ENCODE peak calls at places on chromosomes 3 and 15, in four cellular contexts. D, Z, S and G are unnamed samples.
A peak's percentile ranks its signal among the peaks of the same experiment; 100 is the strongest.

GRCh38 chr3:17678116-17678741 is 64.2 kb downstream of the TBC1D5 start:
- DNase-seq in D (no peak), Z (no peak), S (no peak), G (peak; percentile 45)

GRCh38 chr3:140753865-140754754 is 76.2 kb downstream of the TRIM42 start:
- DNase-seq in Z (no peak), S (no peak), D (no peak), G (peak; percentile 57)

GRCh38 chr15:66153549-66154415 is 99.8 kb downstream of the MEGF11 start:
- DNase-seq in S (no peak), Z (no peak), D (no peak), G (peak; percentile 62)

GRCh38 chr3:187062526-187063177 is 76.6 kb downstream of the RPL39L start:
- DNase-seq in Z (no peak), S (no peak), D (no peak), G (no peak)

GRCh38 chr15:68584704-68585573 is 6.1 kb downstream of the CORO2B start:
- DNase-seq in S (no peak), Z (peak; percentile 52), D (no peak), G (peak; percentile 38)

GRCh38 chr3:73503781-73504180 is 121.0 kb downstream of the PDZRN3 start:
- DNase-seq in S (no peak), Z (no peak), D (no peak), G (no peak)

GRCh38 chr3:169945313-169945712 is 21.3 kb upstream of the SEC62 start:
- DNase-seq in Z (no peak), S (peak; percentile 36), D (peak; percentile 39), G (peak; percentile 56)

GRCh38 chr3:50260027-50260941 is 8.7 kb upstream of the SEMA3B start:
- DNase-seq in S (peak; percentile 71), D (peak; percentile 96), Z (peak; percentile 97), G (peak; percentile 100)

GRCh38 chr3:129429080-129429451 is 630 bp upstream of the EFCAB12 start:
- DNase-seq in S (no peak), Z (no peak), D (no peak), G (no peak)

GRCh38 chr15:33292718-33293307 is 18.0 kb upstream of the RYR3 start:
- DNase-seq in Z (no peak), S (peak; percentile 77), D (peak; percentile 55), G (no peak)

GRCh38 chr3:48398701-48399386 is 26.8 kb downstream of the FBXW12 start:
- DNase-seq in S (no peak), D (no peak), Z (no peak), G (peak; percentile 54)

GRCh38 chr15:72050700-72051099 is 67.2 kb downstream of the MYO9A start:
- DNase-seq in S (no peak), Z (no peak), D (no peak), G (peak; percentile 82)

GRCh38 chr15:99432271-99433025 is 133.3 kb upstream of the MEF2A start:
- DNase-seq in Z (peak; percentile 56), S (no peak), D (no peak), G (no peak)

GRCh38 chr3:49012441-49013017 is 5.3 kb downstream of the WDR6 start:
- DNase-seq in S (no peak), D (no peak), Z (no peak), G (peak; percentile 23)

GRCh38 chr15:52183562-52184173 is 7.5 kb downstream of the GNB5 start:
- DNase-seq in S (no peak), Z (no peak), D (peak; percentile 34), G (peak; percentile 91)

GRCh38 chr3:39000008-39000450 is 51.7 kb downstream of the SCN11A start:
- DNase-seq in D (no peak), Z (no peak), S (peak; percentile 59), G (no peak)

GRCh38 chr3:128553560-128553959 is 60.6 kb upstream of the GATA2 start:
- DNase-seq in D (no peak), Z (peak; percentile 35), S (no peak), G (peak; percentile 81)

GRCh38 chr3:45145681-45146614 is at the start of gene CDCP1:
- DNase-seq in Z (no peak), D (peak; percentile 69), S (no peak), G (peak; percentile 91)

GRCh38 chr3:28949580-28949979 is 331.3 kb upstream of the RBMS3 start:
- DNase-seq in D (no peak), S (no peak), Z (no peak), G (no peak)

GRCh38 chr15:93203036-93203435 is 114.0 kb upstream of the RGMA start:
- DNase-seq in Z (no peak), S (no peak), D (no peak), G (peak; percentile 1)

GRCh38 chr3:47161983-47162694 is 1.8 kb downstream of the SETD2 start:
- DNase-seq in D (no peak), S (no peak), Z (no peak), G (peak; percentile 65)
- H3K27ac ChIP-seq in D (peak overlapping the region; percentile 92), S (peak overlapping the region; percentile 91), Z (peak overlapping the region; percentile 96), G (peak overlapping the region; percentile 70)

DNA sequence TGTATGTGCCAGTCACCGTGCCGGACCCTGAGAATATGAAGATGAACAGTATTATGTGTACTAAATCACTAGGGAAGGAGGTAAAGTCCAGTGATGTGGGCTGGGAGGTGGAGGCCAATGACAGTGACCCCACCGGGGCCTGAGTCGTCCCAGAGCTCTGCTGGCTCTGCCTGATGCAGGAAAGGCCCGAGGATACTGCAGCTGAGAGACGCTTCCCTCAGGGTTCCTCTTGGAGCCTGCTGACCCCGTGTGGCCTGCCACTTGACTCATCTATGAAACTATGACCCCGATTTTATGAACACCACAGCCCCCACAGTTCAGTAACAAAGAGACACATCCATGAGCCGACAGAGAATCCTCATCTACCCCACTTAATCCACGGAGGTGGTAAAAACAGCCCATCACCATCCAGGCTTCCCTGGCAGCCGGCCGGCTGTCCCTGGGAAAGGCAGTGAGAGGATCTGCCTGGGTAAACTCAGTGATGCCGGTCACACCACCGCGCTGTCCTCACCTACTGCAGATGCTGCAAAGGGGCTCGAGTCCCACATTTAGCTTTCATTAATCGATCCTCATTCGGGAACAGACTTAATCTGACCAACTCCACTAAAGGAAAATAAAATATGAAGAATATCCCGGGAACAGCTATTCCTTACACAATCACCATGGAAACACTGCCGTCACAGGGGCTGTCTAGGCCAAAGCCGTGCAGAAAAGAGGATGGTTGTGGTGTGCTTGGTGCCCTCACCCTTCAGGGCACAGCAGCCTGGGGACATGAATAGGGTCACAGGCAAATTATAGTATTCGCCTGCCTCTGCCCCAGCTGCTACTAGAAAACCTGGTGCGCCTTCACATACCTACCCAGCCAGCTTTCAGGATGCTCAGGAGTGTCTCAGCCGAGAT is 82.9 kb downstream of the ARRDC4 start:
- DNase-seq in D (no peak), Z (no peak), S (no peak), G (no peak)
- TF ChIP-seq CTCF in D (no peak), Z (no peak), S (no peak), G (no peak)

GRCh38 chr3:51967384-51968174 is at the start of gene PCBP4:
- DNase-seq in Z (peak; percentile 87), S (no peak), D (peak; percentile 74), G (peak; percentile 96)

GRCh38 chr3:51966486-51966885 is 768 bp downstream of the PCBP4 start:
- DNase-seq in S (no peak), D (no peak), Z (no peak), G (peak; percentile 73)

GRCh38 chr3:51966016-51966415 is 1.2 kb downstream of the PCBP4 start:
- DNase-seq in D (no peak), Z (no peak), S (no peak), G (no peak)

GRCh38 chr3:51968175-51968681 is 974 bp upstream of the PCBP4 start:
- DNase-seq in D (no peak), Z (no peak), S (no peak), G (peak; percentile 83)

GRCh38 chr3:51966941-51967383 is 292 bp downstream of the PCBP4 start:
- DNase-seq in D (no peak), S (no peak), Z (no peak), G (no peak)
- H3K27ac ChIP-seq in D (peak overlapping the region; percentile 88), S (peak overlapping the region; percentile 30), Z (peak overlapping the region; percentile 97), G (no peak overlapping the region)

DNA sequence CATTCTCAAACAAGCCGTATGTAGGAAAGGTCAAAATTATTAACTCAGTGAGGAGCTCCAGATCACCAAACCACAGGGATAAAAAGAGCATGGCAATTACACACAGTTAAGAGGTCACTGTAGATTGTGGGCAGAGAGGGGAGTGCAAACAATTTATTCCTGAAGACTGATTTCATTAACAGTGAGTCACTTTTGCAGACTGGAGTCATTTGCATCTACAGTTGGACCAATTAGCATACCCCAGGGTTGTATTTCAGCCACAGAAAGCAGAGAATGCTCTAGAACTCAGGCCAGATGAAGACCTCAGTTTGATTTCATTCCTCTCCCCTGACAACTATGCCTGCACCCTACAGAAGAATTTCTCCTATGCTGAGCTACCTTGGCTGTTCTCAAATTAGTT is 40.1 kb downstream of the SETMAR start:
- DNase-seq in S (peak; percentile 11), Z (no peak), D (no peak), G (peak; percentile 17)
- TF ChIP-seq CTCF in S (no peak), Z (no peak), D (no peak), G (no peak)

DNA sequence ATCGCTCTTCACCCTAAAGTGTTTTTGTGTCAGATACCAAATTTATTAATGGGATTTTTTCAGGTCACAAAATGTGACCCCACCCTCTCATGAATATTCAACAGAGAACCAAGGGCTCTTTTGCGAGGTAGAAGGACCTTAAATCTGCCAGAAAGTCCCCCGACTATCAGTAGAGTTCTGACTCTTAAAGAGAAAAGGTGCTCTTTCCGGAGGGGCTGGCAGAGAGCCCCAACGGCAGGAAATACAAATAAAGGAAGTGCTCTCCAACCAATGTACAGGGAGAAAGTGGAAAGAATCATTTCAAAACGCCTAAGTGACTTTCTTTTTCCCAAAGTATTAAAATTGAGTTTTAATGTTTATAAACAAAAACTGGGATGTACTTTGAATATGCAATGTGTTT is 517.2 kb downstream of the FOXP1 start:
- DNase-seq in S (no peak), Z (no peak), D (peak; percentile 73), G (no peak)
- H3K27ac ChIP-seq in S (peak overlapping the region; percentile 47), Z (peak overlapping the region; percentile 99), D (peak overlapping the region; percentile 95), G (peak overlapping the region; percentile 97)